ENCODE peak calls at places on chromosomes 13 and 19, in nine cellular contexts. Q is upper lobe of right lung, J is NB4, I is progenitor cell of endocrine pancreas, K is osteocyte, R is breast epithelium, Z is omental fat pad, Y is prostate gland, W is AG09319. X is an unnamed sample.

GRCh38 chr13:59413121-59413520 is 750.6 kb downstream of the DIAPH3 start:
- DNase-seq in Y (no peak), K (no peak), J (peak), R (no peak), W (no peak), Z (no peak), Q (no peak), I (no peak), X (no peak)

GRCh38 chr19:14472202-14472961 is 2.8 kb downstream of the PTGER1 start:
- DNase-seq in J (peak), Z (peak), W (no peak), R (peak), I (peak), Q (peak), Y (no peak), K (peak), X (no peak)

GRCh38 chr13:63190742-63191141 is 1775.1 kb upstream of the PCDH20 start:
- DNase-seq in K (no peak), Q (no peak), W (no peak), I (no peak), R (no peak), J (no peak), Z (no peak), Y (no peak), X (no peak)

GRCh38 chr19:55657004-55657747 is 2.3 kb downstream of the U2AF2 start:
- DNase-seq in J (no peak), Q (no peak), I (no peak), R (no peak), Z (no peak), Y (peak), K (no peak), W (no peak), X (no peak)

GRCh38 chr13:101343128-101343787 is 73.0 kb downstream of the NALCN start:
- DNase-seq in I (no peak), W (no peak), J (no peak), Z (no peak), R (no peak), Q (no peak), K (no peak), Y (no peak), X (no peak)

GRCh38 chr13:98267080-98267912 is 90.2 kb upstream of the RNF113B start:
- DNase-seq in Q (no peak), R (no peak), Z (no peak), W (no peak), I (no peak), Y (no peak), K (no peak), J (no peak), X (no peak)

GRCh38 chr13:48500652-48501197 is 32.2 kb downstream of the RCBTB2 start:
- DNase-seq in K (no peak), J (peak), Q (no peak), Y (no peak), R (no peak), W (peak), I (no peak), Z (no peak), X (no peak)

GRCh38 chr19:45470147-45471081 is 2.6 kb downstream of the FOSB start:
- DNase-seq in Z (no peak), R (no peak), W (peak), Y (no peak), J (no peak), K (no peak), I (no peak), Q (peak), X (no peak)

GRCh38 chr19:12681074-12681987 is at the start of gene DHPS:
- DNase-seq in W (peak), K (peak), I (peak), J (peak), Y (peak), Q (peak), R (peak), Z (peak), X (peak)
- TF ChIP-seq CTCF in W (no peak), K (no peak), I (peak), J (no peak), Y (no peak), Q (no peak), R (no peak), Z (no peak), X (peak)

DNA sequence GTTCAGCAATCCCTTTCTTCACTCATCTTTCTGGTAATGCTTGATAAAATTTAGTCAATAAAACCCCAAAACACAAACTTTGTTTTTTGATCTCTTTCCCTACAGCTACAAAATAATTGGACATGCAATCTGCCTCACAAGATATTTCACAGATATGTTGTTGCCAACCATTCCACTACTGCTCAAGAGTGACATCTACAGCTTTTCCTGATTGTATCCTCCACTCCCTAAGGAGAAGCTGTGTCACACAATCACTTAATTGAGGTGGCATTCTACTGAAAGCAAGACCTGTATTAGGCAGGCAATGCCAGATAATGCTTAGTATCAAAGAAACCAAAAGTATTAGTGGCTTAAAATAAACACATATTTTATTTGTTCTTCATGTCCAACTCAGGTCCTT is 1646.2 kb upstream of the SPRY2 start:
- DNase-seq in R (no peak), K (no peak), Z (no peak), W (no peak), Y (no peak), I (no peak), Q (no peak), J (no peak), X (no peak)
- TF ChIP-seq CTCF in R (no peak), K (no peak), Z (no peak), W (no peak), Y (no peak), I (no peak), Q (no peak), J (no peak), X (no peak)

DNA sequence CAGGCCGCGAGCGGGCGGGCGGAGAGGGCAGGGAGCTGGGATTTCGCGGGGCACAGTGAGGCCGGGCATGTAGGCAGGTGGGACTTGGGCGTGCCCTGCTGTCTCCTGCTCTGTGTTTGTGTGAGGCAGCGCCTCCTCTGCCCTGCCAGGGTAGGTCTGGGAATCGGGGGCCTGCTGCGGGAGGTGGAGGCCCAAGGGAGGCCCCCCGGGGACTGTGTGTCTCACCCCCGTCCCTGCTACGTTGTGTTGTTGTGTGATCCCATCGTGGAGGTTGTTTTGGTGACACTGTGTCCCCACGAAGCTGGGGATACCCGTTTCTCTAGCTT is 957 bp downstream of the FXYD1 start:
- DNase-seq in I (no peak), Z (no peak), R (no peak), Y (no peak), J (no peak), W (no peak), Q (no peak), K (no peak), X (no peak)
- TF ChIP-seq CTCF in I (no peak), Z (no peak), R (no peak), Y (no peak), J (no peak), W (no peak), Q (peak), K (no peak), X (no peak)

GRCh38 chr19:41893899-41894298 is 10.9 kb downstream of the ARHGEF1 start:
- DNase-seq in R (no peak), Z (no peak), Q (no peak), K (no peak), W (no peak), Y (no peak), J (peak), I (no peak), X (no peak)
- TF ChIP-seq CTCF in R (no peak), Z (no peak), Q (no peak), K (no peak), W (no peak), Y (no peak), J (peak), I (no peak), X (no peak)

GRCh38 chr19:50890422-50891252 is 17.4 kb downstream of the KLK2 start:
- DNase-seq in K (no peak), I (no peak), J (no peak), Y (no peak), R (no peak), W (no peak), Q (no peak), Z (no peak), X (no peak)

GRCh38 chr19:50896591-50897190 is 14.5 kb downstream of the KLK4 start:
- DNase-seq in R (no peak), Z (no peak), W (no peak), J (peak), K (no peak), Q (no peak), I (no peak), Y (peak), X (no peak)

GRCh38 chr19:50891253-50891625 is 18.0 kb downstream of the KLK2 start:
- DNase-seq in K (no peak), Z (no peak), I (no peak), Q (no peak), Y (no peak), R (no peak), J (no peak), W (no peak), X (no peak)

GRCh38 chr19:50894478-50895356 is 16.5 kb downstream of the KLK4 start:
- DNase-seq in Z (no peak), K (no peak), Q (no peak), I (no peak), R (no peak), J (no peak), Y (no peak), W (no peak), X (no peak)

DNA sequence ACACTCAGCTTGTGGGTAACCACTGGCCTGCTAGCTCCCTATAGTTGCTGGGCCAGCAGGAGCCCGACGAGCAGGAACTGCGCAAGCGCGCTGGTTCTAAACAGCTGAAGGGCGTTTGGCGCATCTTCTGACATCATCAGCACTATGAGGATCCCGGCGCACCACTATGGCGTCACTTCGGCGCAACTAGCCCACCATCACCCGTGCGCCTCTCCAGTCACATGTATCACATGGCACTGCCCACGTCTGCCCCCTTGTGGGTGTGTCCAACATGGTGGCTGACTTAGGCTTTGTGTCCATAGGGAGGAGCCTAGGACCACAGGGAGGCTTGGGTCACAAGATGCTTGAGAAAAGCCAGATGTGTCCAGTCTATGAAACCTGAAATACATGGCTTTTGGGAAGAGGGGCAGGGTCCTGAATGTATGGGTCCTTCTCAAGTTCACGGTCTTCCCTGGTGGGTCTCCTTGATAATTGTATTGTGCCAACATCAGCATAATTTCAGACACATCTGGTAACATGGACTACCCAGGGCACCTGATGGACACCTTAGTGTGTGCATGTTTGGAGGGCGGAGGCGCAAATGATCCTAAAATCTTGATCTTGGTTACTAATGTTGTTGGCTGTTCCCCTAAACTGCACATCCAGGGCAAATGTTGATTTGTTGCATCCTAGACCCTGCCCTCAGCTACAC is 18.0 kb downstream of the KLK4 start:
- DNase-seq in W (no peak), Z (no peak), I (no peak), R (no peak), Y (no peak), Q (no peak), K (no peak), J (peak), X (no peak)
- TF ChIP-seq CTCF in W (no peak), Z (no peak), I (no peak), R (no peak), Y (no peak), Q (no peak), K (no peak), J (peak), X (no peak)

GRCh38 chr19:5805465-5806132 is 732 bp downstream of the NRTN start:
- DNase-seq in K (no peak), Z (no peak), J (peak), Q (peak), I (peak), Y (peak), W (no peak), R (peak), X (peak)

GRCh38 chr19:5806905-5807304 is 2.0 kb downstream of the NRTN start:
- DNase-seq in Y (no peak), K (no peak), J (no peak), Z (no peak), W (no peak), I (no peak), R (no peak), Q (no peak), X (no peak)

GRCh38 chr19:5804516-5805464 is at the start of gene NRTN:
- DNase-seq in K (no peak), R (no peak), Y (no peak), Q (peak), J (no peak), W (no peak), Z (no peak), I (no peak), X (no peak)

GRCh38 chr19:5808120-5808816 is 3.4 kb downstream of the NRTN start:
- DNase-seq in W (no peak), I (no peak), Y (no peak), Q (no peak), K (no peak), J (no peak), Z (no peak), R (no peak), X (no peak)

GRCh38 chr19:5806133-5806489 is 1.2 kb downstream of the NRTN start:
- DNase-seq in R (no peak), Z (no peak), Q (no peak), I (no peak), K (no peak), J (no peak), W (no peak), Y (no peak), X (no peak)
- TF ChIP-seq CTCF in R (no peak), Z (no peak), Q (no peak), I (no peak), K (no peak), J (no peak), W (no peak), Y (no peak), X (peak)

GRCh38 chr19:40444181-40445005 is at the start of gene SERTAD3:
- DNase-seq in Y (peak), J (peak), K (peak), I (peak), R (peak), Q (peak), Z (peak), W (peak), X (peak)
- TF ChIP-seq CTCF in Y (peak), J (peak), K (peak), I (no peak), R (peak), Q (no peak), Z (no peak), W (peak), X (peak)

GRCh38 chr19:4547303-4548237 is 7.7 kb upstream of the LRG1 start:
- DNase-seq in W (no peak), J (peak), I (no peak), K (no peak), R (no peak), Z (no peak), Q (peak), Y (no peak), X (peak)
- TF ChIP-seq CTCF in W (peak), J (peak), I (peak), K (peak), R (no peak), Z (no peak), Q (peak), Y (no peak), X (peak)